ENCODE peak calls at places on chromosomes 1 and 21, in four cellular contexts. One of them, this sample, is unnamed.

GRCh38 chr1:156775799-156776198 is 8.5 kb downstream of the PRCC start:
- DNase-seq in omental fat pad: no peak
- DNase-seq in NCI-H69: no peak
- DNase-seq in BJ: no peak
- DNase-seq in this sample: no peak

GRCh38 chr1:118266436-118266835 is 81.4 kb upstream of the SPAG17 start:
- DNase-seq in BJ: no peak
- DNase-seq in NCI-H69: no peak
- DNase-seq in omental fat pad: no peak
- DNase-seq in this sample: no peak

GRCh38 chr21:45243603-45244002 is 44.1 kb downstream of the POFUT2 start:
- DNase-seq in omental fat pad: no peak
- DNase-seq in NCI-H69: no peak
- DNase-seq in BJ: no peak
- DNase-seq in this sample: no peak

GRCh38 chr1:41622859-41623732 is 138.6 kb upstream of the EDN2 start:
- DNase-seq in omental fat pad: no peak
- DNase-seq in BJ: no peak
- DNase-seq in NCI-H69: no peak
- DNase-seq in this sample: no peak

GRCh38 chr1:68175621-68176398 is 56.5 kb downstream of the WLS start:
- DNase-seq in omental fat pad: no peak
- DNase-seq in BJ: no peak
- DNase-seq in NCI-H69: peak
- DNase-seq in this sample: peak

GRCh38 chr1:220877348-220878095 is 1.7 kb upstream of the HLX start:
- DNase-seq in NCI-H69: no peak
- DNase-seq in BJ: no peak
- DNase-seq in omental fat pad: no peak
- DNase-seq in this sample: no peak

GRCh38 chr1:22349302-22350043 is 102.2 kb upstream of the ZBTB40 start:
- DNase-seq in omental fat pad: no peak
- DNase-seq in BJ: no peak
- DNase-seq in NCI-H69: peak
- DNase-seq in this sample: no peak

GRCh38 chr1:116408193-116408592 is 35.1 kb downstream of the ATP1A1 start:
- DNase-seq in BJ: no peak
- DNase-seq in omental fat pad: no peak
- DNase-seq in NCI-H69: no peak
- DNase-seq in this sample: no peak

GRCh38 chr1:6180215-6180577 is at the start of gene CHD5:
- DNase-seq in NCI-H69: peak
- DNase-seq in omental fat pad: no peak
- DNase-seq in BJ: no peak
- DNase-seq in this sample: peak

GRCh38 chr21:45290948-45291612 is 3.4 kb upstream of the POFUT2 start:
- DNase-seq in BJ: no peak
- DNase-seq in omental fat pad: no peak
- DNase-seq in NCI-H69: no peak
- DNase-seq in this sample: no peak

GRCh38 chr1:203282720-203283542 is 22.4 kb upstream of the BTG2 start:
- DNase-seq in NCI-H69: peak
- DNase-seq in BJ: no peak
- DNase-seq in omental fat pad: no peak
- DNase-seq in this sample: peak

GRCh38 chr1:97097404-97097925 is 375.9 kb downstream of the PTBP2 start:
- DNase-seq in NCI-H69: no peak
- DNase-seq in omental fat pad: no peak
- DNase-seq in BJ: no peak
- DNase-seq in this sample: no peak